ENCODE peak calls at places on chromosomes 3 and 15, in seven cellular contexts. W, P, A, U, E, R and M are unnamed samples.

GRCh38 chr3:49780080-49780967 is 6.0 kb downstream of the IP6K1 start:
- DNase-seq in E (no peak), P (no peak), A (no peak), W (no peak), U (no peak), R (no peak), M (no peak)

GRCh38 chr3:69212411-69213160 is 90.2 kb upstream of the LMOD3 start:
- DNase-seq in P (no peak), U (no peak), A (no peak), R (no peak), E (peak), W (no peak), M (peak)

GRCh38 chr3:55936549-55937052 is 449.5 kb upstream of the WNT5A start:
- DNase-seq in A (no peak), W (no peak), R (no peak), P (no peak), U (no peak), E (no peak), M (no peak)

GRCh38 chr15:77577350-77577749 is 55.4 kb downstream of the LINGO1 start:
- DNase-seq in U (no peak), R (no peak), A (no peak), P (no peak), E (no peak), W (no peak), M (no peak)

GRCh38 chr15:26235148-26235769 is 372.1 kb upstream of the ATP10A start:
- DNase-seq in E (no peak), A (no peak), W (no peak), U (no peak), R (no peak), P (no peak), M (no peak)

GRCh38 chr3:186316666-186317260 is 45.3 kb downstream of the DGKG start:
- DNase-seq in A (no peak), W (no peak), R (no peak), E (no peak), P (no peak), U (no peak), M (no peak)

GRCh38 chr15:45667002-45667401 is 32.2 kb downstream of the SQOR start:
- DNase-seq in R (no peak), P (no peak), A (no peak), E (no peak), W (no peak), U (no peak), M (no peak)

GRCh38 chr3:104452697-104453096 is 914.0 kb upstream of the ALCAM start:
- DNase-seq in U (no peak), W (no peak), A (no peak), E (no peak), R (no peak), P (no peak), M (no peak)

GRCh38 chr3:45178131-45179023 is 32.2 kb upstream of the CDCP1 start:
- DNase-seq in W (no peak), P (no peak), A (no peak), R (no peak), U (peak), E (no peak), M (no peak)

GRCh38 chr15:44636976-44637375 is 26.5 kb downstream of the SPG11 start:
- DNase-seq in E (no peak), U (no peak), A (no peak), R (no peak), W (no peak), P (no peak), M (no peak)

GRCh38 chr3:35484939-35485605 is 154.3 kb upstream of the ARPP21 start:
- DNase-seq in A (no peak), U (no peak), E (no peak), R (no peak), W (no peak), P (no peak), M (no peak)

GRCh38 chr3:62587579-62588031 is 214.3 kb upstream of the FEZF2 start:
- DNase-seq in E (peak), U (no peak), W (no peak), A (no peak), P (no peak), R (no peak), M (peak)

GRCh38 chr3:157530637-157531300 is 27.6 kb upstream of the VEPH1 start:
- DNase-seq in A (no peak), P (no peak), R (no peak), E (no peak), U (no peak), W (no peak), M (no peak)

GRCh38 chr15:25175033-25175788 is 220.4 kb downstream of the SNRPN start:
- DNase-seq in R (peak), A (no peak), U (peak), P (no peak), W (peak), E (peak), M (no peak)

GRCh38 chr3:20108869-20109268 is 68.6 kb downstream of the KAT2B start:
- DNase-seq in W (no peak), R (no peak), P (no peak), U (no peak), E (no peak), A (no peak), M (no peak)

GRCh38 chr3:141412087-141412935 is 44.0 kb downstream of the ZBTB38 start:
- DNase-seq in U (no peak), R (no peak), E (peak), W (peak), A (no peak), P (peak), M (peak)

GRCh38 chr3:104385421-104385820 is 981.3 kb upstream of the ALCAM start:
- DNase-seq in U (no peak), E (no peak), A (no peak), W (peak), P (no peak), R (peak), M (no peak)

GRCh38 chr3:151599103-151599672 is 134.5 kb upstream of the AADACL2 start:
- DNase-seq in E (peak), U (no peak), R (no peak), W (no peak), A (no peak), P (no peak), M (no peak)

GRCh38 chr15:56608140-56608778 is 125.0 kb downstream of the ZNF280D start:
- DNase-seq in R (no peak), E (no peak), A (no peak), P (no peak), W (no peak), U (no peak), M (no peak)

GRCh38 chr15:101047301-101047781 is 128.2 kb downstream of the LRRK1 start:
- DNase-seq in A (peak), U (no peak), E (no peak), R (no peak), W (peak), P (no peak), M (no peak)

GRCh38 chr3:117193390-117193789 is 483.8 kb downstream of the TUSC7 start:
- DNase-seq in U (no peak), E (no peak), A (no peak), R (no peak), W (no peak), P (no peak), M (no peak)

GRCh38 chr3:29721789-29722188 is 440.9 kb downstream of the RBMS3 start:
- DNase-seq in A (no peak), R (no peak), W (no peak), P (no peak), U (no peak), E (no peak), M (no peak)

GRCh38 chr3:73405853-73406252 is 218.9 kb downstream of the PDZRN3 start:
- DNase-seq in P (no peak), U (no peak), A (no peak), R (no peak), E (no peak), W (no peak), M (no peak)

DNA sequence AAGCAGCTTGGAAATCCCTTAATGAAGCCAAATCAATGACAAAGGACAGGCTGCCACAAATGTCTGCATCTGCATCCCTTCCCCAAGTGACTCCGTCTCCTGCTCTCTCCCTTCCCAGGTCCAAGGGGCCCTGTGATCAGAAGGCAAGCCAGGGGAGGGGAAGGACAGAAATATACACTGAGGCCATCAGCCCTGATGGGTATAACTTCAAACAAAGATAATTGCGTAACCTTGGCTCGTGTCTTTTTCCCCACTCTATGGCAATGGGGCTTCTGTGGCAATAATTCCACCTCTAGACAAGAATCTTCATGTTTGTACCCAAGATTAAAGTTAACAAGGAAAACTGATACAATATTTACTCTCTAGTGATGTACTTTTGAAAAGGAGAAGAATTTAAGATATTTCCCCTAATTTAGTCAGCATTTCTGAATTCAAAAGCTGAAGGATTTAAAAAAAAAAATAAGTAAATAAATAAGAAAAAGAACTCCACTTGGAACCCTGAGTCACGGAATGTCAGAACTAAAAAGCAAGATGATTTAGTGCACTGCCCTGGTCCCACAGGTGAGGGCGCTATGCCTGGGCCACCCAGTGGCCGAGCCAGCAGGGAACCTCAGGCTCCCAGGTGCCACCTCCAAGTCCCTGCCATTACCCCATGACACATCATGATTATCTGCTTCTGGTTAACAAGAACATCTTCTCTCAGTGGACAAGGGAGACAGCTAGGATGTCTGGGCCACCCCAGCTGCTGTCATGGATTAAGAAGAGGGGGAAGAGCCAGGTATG is 154.5 kb downstream of the STT3B start:
- DNase-seq in E (no peak), U (no peak), A (no peak), W (no peak), P (no peak), R (no peak), M (no peak)
- TF ChIP-seq CTCF in E (no peak), U (no peak), A (no peak), W (no peak), P (no peak), R (no peak), M (no peak)

GRCh38 chr3:13110678-13111116 is 37.5 kb upstream of the IQSEC1 start:
- DNase-seq in A (peak), P (peak), E (peak), U (no peak), R (no peak), W (peak), M (peak)
- H3K27ac ChIP-seq in A (no peak), P (no peak), E (no peak), U (no peak), R (no peak), W (no peak), M (no peak)

DNA sequence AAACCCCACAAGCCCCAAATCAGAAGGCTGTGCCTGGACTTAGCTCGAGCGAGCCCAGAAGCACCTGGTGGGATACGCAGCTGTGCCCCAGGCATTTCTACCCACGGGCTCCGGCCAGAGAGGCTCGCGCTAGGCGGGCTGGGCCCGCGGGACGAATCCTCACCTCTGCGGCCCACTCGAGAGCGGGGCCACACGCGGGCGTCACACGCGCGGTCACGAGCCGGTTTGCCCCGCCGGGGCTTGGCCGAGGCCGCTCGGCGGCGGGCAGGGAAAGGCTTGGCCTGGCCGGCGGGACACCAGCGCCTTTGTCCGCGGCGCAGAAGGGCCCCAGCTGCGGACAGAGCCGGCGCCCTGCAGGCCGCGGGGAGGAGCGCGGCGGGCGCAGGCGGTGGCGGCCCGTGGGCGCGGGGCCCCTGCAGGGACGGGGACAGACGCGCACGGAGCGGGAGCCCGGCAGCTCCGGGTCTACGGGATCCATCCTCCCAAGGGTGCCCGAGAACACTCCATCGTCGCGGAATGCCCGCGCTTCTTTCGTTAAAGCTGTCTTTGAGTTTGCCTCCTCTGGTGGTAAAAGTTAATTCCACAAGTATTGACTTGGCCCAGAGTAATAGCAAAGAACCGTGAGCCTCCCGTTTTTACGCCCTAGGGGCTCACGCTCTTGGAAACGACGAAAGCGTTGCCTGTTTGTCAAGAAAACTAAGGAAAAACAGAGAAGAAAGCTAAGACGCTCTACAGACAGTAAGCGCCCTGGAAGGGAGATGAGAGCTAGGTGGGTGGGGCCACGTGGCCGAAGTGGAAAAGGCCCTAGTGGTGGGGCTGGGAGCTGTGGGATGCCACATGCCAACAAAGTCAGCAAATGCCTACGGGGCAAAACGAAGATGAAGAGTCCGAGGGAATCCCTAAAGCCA is 26.4 kb downstream of the TYRO3 start:
- DNase-seq in P (peak), A (no peak), R (peak), W (peak), E (peak), U (peak), M (peak)
- TF ChIP-seq CTCF in P (no peak), A (peak), R (peak), W (peak), E (peak), U (peak), M (peak)

DNA sequence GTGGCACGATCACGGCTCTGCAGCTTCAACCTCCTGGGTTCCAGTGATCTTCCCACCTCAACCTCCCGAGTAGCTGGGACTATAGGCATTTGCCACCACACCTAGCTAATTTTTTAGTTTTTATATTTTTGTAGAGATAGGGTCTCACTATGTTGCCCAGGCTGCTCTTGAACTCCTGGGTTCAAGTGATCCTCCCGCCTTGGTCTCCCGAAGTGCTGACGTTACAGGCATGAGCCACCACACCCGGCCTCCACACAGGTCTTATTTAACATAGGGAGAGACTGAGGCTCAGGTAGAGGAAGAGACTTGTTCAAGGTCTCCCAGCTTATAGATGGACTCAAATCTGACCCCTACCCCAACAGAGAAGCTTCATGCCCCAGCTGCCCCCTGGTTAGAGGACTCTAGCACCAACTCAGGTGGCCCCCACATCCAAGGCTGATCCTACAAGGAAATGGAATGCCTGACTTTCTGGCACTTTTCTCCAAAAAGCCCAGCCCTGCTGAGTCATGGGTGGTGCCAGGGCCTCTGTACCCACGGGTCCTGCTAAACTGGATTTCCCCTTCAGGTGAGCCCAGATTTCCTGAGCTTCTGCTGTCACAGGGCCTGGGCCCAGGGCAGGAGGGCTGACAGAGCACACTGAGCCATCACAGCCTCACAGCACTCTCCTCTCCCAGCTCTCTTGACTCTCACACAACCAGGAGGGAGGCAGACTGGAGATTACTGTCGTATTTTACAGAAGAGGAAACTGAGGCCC is 5.6 kb downstream of the TMEM40 start:
- DNase-seq in A (no peak), R (no peak), U (no peak), P (no peak), W (no peak), E (no peak), M (peak)
- H3K27ac ChIP-seq in A (no peak), R (no peak), U (peak), P (no peak), W (no peak), E (no peak), M (peak)

DNA sequence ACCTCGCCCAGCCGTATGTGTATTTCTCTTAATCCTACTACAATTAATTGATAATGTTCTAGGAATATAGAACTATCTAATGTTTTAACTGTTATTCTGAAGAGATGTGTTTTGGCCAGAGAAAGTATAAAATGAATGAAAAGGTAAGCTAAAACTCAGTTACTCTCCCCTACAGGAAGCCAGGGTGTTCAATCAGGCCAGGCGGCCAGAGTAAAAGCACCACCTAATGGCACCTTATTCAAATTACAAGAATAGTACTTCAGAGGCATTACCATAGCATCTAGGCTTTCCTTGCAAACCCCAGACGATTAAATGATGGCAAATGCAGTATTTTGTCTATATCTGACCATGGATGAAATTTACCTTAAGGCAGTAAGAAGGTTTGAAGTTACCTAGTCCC is 10.4 kb downstream of the SLC12A8 start:
- DNase-seq in P (no peak), A (no peak), W (no peak), U (no peak), E (no peak), R (no peak), M (no peak)
- TF ChIP-seq CTCF in P (no peak), A (no peak), W (no peak), U (no peak), E (peak), R (no peak), M (no peak)